ENCODE peak calls at places on chromosomes 13 and 19, in four cellular contexts. N is cardiac muscle cell, R is mesenchymal stem cell, Q is heart right ventricle. G is an unnamed sample.

GRCh38 chr13:106210327-106210726 is 325.1 kb downstream of the EFNB2 start:
- DNase-seq in Q (no peak), N (peak; percentile 25), R (peak; percentile 28), G (no peak)

GRCh38 chr13:25887962-25888655 is 163.7 kb downstream of the SHISA2 start:
- DNase-seq in N (no peak), R (no peak), Q (no peak), G (no peak)

GRCh38 chr13:24118576-24118975 is 41.9 kb upstream of the SPATA13 start:
- DNase-seq in N (no peak), R (no peak), Q (no peak), G (no peak)

GRCh38 chr19:44113784-44114390 is 688 bp downstream of the ZNF225 start:
- DNase-seq in N (no peak), R (no peak), Q (no peak), G (no peak)

GRCh38 chr13:99617474-99618255 is 116.4 kb downstream of the TM9SF2 start:
- DNase-seq in R (peak; percentile 55), N (peak; percentile 70), Q (peak; percentile 23), G (peak; percentile 29)

GRCh38 chr13:46664195-46664594 is 111.2 kb downstream of the LRCH1 start:
- DNase-seq in R (no peak), Q (no peak), N (no peak), G (no peak)

GRCh38 chr19:51365211-51366049 is 758 bp downstream of the ETFB start:
- DNase-seq in N (peak; percentile 61), R (peak; percentile 71), Q (no peak), G (no peak)

GRCh38 chr19:1061987-1062386 is 5.0 kb upstream of the ARHGAP45 start:
- DNase-seq in N (no peak), Q (no peak), R (no peak), G (peak; percentile 20)

GRCh38 chr19:47187023-47187655 is 43.9 kb downstream of the BBC3 start:
- DNase-seq in N (peak; percentile 32), Q (no peak), R (no peak), G (no peak)
- H3K27ac ChIP-seq in N (peak overlapping the region; percentile 77), Q (no peak overlapping the region), R (no peak overlapping the region), G (peak overlapping the region; percentile 41)

DNA sequence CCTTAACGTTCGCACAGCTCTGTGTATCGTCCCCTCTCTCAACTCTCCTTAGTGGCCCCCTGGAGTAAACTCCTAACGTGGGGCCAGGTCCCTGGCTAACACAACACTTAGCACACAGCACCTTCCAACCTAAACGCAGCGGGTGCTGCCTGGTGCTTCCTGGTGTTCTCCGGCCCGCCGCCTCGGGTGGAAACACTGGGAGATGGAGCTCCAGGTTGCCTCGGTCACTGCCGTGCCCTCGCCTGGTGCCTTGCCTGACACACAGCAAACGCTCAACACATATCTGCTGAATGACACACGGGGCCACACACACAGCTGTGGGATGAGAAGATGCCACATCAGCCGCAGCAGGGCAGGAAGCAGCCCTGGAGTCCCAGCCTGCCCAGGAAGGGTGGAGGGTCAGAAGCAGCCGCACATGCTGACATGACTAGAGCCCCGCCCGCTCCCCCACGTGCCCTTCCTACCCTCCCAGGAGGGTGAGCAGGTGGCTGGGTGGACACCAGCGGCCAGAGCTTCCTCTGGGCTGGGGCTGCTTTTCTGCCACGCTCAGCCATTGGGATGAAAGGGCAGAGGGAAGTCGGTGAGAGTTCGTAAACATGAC is 6.6 kb downstream of the PEPD start:
- DNase-seq in N (no peak), R (peak; percentile 2), Q (peak; percentile 39), G (no peak)
- H3K27ac ChIP-seq in N (no peak overlapping the region), R (no peak overlapping the region), Q (no peak overlapping the region), G (no peak overlapping the region)

DNA sequence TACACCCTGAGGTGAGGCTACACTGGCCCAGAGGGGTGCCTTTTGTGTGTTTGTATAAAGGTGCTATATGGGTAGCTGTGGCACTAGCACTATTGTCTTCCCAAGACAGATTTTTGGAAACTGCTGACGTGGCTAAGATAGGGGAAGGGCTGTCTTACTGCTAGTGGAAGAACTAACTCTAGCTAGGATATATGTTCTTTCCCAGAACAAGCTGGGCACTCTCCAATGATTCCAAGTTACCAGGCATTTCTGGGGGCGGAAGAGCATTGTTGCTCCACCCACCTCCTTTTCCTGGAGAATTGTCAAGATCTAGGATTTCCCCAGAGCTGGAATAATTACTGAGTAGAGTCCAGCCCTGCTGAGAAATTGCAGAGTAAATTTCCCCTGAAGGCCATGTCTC is 408.3 kb downstream of the KLF5 start:
- DNase-seq in R (no peak), Q (no peak), N (no peak), G (no peak)
- H3K27ac ChIP-seq in R (no peak overlapping the region), Q (no peak overlapping the region), N (no peak overlapping the region), G (no peak overlapping the region)

DNA sequence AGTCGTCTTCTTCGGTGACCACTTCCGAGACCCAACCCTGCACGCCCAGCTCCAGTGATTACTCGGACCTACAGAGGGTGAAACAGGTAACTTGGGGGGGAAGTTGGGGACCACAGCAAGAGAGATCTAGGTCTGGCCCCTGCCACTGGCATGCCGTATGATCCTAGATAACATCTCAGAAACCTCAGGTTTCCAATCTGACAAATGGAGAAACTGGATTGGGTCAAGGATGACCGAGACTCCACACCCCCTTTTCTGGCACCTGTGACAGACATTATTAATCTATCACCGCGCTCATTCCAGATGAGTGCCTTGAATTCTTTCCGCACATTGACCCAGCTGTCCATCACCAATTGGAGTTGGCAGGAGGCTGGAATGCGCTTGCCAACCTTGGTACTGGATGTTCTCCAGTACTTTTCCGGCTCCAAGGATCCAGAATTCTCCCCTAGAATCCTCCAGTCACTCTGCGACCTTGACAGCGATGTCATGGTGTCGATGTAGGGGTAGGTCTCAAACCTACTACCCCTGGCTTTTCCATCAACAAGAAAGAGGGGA is 17.4 kb downstream of the VASP start:
- DNase-seq in N (no peak), R (no peak), Q (peak; percentile 44), G (no peak)
- H3K27ac ChIP-seq in N (no peak overlapping the region), R (no peak overlapping the region), Q (peak overlapping the region; percentile 65), G (no peak overlapping the region)

DNA sequence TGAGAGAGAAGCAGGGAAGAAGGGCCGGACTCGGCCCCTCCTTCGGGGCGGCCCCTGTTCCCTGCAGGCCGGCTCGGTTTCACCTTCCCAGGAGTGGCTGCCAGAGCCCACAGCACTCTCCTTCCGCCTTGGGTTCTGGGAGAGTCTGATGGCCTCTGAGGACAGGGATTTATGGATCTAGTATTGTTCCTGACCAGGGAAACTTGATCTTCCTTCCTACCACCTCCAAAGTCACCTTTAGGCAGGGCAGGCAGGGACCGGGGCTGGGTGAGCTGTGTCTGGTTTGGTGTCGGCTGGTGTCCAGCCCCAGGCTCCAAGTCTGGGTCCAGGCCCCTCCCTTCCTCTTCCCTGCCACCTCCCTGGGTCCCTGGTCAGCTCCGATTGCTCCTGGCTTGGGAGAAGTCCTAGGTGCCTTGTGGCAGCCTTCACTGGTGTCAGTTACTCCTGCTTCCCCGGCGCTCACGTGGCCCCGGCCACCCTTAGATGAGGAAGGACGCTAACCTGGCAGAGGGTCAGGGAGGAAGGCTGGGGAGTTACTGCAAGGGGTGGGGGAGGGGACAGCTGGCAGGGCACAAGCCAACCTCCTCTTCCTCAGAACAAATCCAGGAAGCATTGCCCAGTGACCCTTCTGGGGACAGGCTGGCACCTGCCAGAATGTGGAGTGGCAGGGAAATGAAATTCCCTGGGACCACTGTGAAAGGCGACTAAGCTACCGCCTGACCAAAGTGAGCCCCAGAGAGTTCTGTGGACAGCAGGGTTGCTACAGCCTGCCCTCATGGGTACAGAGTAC is 18.8 kb downstream of the RFX1 start:
- DNase-seq in N (no peak), Q (peak; percentile 68), R (no peak), G (no peak)
- H3K27ac ChIP-seq in N (peak overlapping the region; percentile 49), Q (peak overlapping the region; percentile 92), R (peak overlapping the region; percentile 77), G (peak overlapping the region; percentile 93)

GRCh38 chr13:44407379-44407778 is 33.8 kb downstream of the SERP2 start:
- DNase-seq in N (no peak), Q (no peak), R (no peak), G (no peak)
- H3K27ac ChIP-seq in N (no peak overlapping the region), Q (no peak overlapping the region), R (no peak overlapping the region), G (no peak overlapping the region)

DNA sequence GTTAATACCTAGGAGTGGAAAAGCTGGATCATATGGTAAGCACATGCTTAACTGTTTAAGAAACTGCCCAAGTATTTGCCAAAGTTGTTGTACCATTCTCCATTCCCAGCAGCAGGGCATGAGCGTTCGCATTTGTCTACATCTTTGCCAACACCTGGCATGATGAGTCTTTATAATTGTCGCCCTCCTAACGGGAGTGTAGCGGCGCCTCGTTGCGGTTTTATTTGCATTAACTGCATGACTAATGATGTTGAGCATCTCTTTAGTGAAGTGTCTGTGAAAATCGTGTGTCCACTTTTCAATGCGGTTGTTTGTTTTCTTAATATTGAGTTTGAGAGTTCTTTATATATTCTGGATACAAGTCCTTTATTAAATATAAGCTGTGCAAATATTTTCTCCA is 202.1 kb downstream of the FOXO1 start:
- DNase-seq in N (no peak), R (no peak), Q (no peak), G (no peak)
- H3K27ac ChIP-seq in N (no peak overlapping the region), R (no peak overlapping the region), Q (no peak overlapping the region), G (no peak overlapping the region)

GRCh38 chr13:31982540-31982939 is 49.0 kb upstream of the FRY start:
- DNase-seq in N (no peak), R (peak; percentile 98), Q (peak; percentile 47), G (no peak)
- H3K27ac ChIP-seq in N (no peak overlapping the region), R (no peak overlapping the region), Q (no peak overlapping the region), G (no peak overlapping the region)

G was measured in CD8-positive, alpha-beta T cell.